ENCODE peak calls at places on chromosomes 7 and 10, in seven cellular contexts. B is stomach, M is esophagus muscularis mucosa, V is HepG2, L is upper lobe of left lung, G is sigmoid colon, D is H1. N is an unnamed sample. For H3K4me1, the result is how much of the 10 kb centered on the place peaks cover.

GRCh38 chr10:101444058-101444457 is 90.1 kb downstream of the BTRC start:
- DNase-seq in B (no peak), M (no peak), V (peak), L (no peak), G (no peak), D (no peak), N (no peak)

GRCh38 chr10:132893090-132893489 is 49.3 kb downstream of the CFAP46 start:
- DNase-seq in B (no peak), M (no peak), V (no peak), L (peak), G (peak), D (no peak), N (no peak)

GRCh38 chr10:27948191-27948590 is 50.7 kb downstream of the ODAD2 start:
- DNase-seq in B (no peak), M (no peak), V (no peak), L (no peak), G (no peak), D (no peak), N (no peak)

GRCh38 chr7:76300210-76300731 is 2.2 kb upstream of the HSPB1 start:
- DNase-seq in B (peak), M (no peak), V (peak), L (peak), G (no peak), D (no peak), N (no peak)

GRCh38 chr7:761101-761500 is 34.0 kb upstream of the PRKAR1B start:
- DNase-seq in B (no peak), M (no peak), V (no peak), L (no peak), G (no peak), D (no peak), N (no peak)

GRCh38 chr10:124512040-124512428 is 50.4 kb downstream of the LHPP start:
- DNase-seq in B (no peak), M (no peak), V (no peak), L (no peak), G (peak), D (no peak), N (no peak)

GRCh38 chr7:101838837-101839483 is 21.5 kb downstream of the CUX1 start:
- DNase-seq in B (no peak), M (no peak), V (no peak), L (peak), G (peak), D (no peak), N (no peak)

GRCh38 chr7:20624666-20625385 is 9.4 kb downstream of the ABCB5 start:
- DNase-seq in B (no peak), M (no peak), V (peak), L (no peak), G (no peak), D (no peak), N (no peak)

GRCh38 chr7:117728858-117729257 is 144.4 kb downstream of the CTTNBP2 start:
- DNase-seq in B (no peak), M (no peak), V (no peak), L (no peak), G (no peak), D (no peak), N (no peak)

GRCh38 chr7:120395526-120396019 is 122.6 kb downstream of the KCND2 start:
- DNase-seq in B (no peak), M (no peak), V (no peak), L (no peak), G (no peak), D (no peak), N (no peak)

GRCh38 chr7:112254166-112254565 is 47.7 kb downstream of the ZNF277 start:
- DNase-seq in B (no peak), M (no peak), V (no peak), L (no peak), G (no peak), D (no peak), N (no peak)

GRCh38 chr7:41010418-41010817 is 692.5 kb downstream of the INHBA start:
- DNase-seq in B (no peak), M (no peak), V (no peak), L (peak), G (peak), D (no peak), N (no peak)

GRCh38 chr7:51315393-51316261 is 982 bp downstream of the COBL start:
- DNase-seq in B (peak), M (no peak), V (peak), L (peak), G (peak), D (no peak), N (peak)

GRCh38 chr7:117323877-117324699 is 1.2 kb upstream of the WNT2 start:
- DNase-seq in B (no peak), M (no peak), V (no peak), L (peak), G (peak), D (no peak), N (peak)

GRCh38 chr7:148664319-148664718 is 34.4 kb upstream of the CUL1 start:
- DNase-seq in B (no peak), M (no peak), V (no peak), L (no peak), G (no peak), D (no peak), N (no peak)

GRCh38 chr10:14282271-14282670 is 48.5 kb downstream of the FRMD4A start:
- DNase-seq in B (no peak), M (peak), V (no peak), L (no peak), G (no peak), D (no peak), N (no peak)

GRCh38 chr7:81470724-81471379 is 299.0 kb downstream of the HGF start:
- DNase-seq in B (peak), M (no peak), V (no peak), L (no peak), G (no peak), D (no peak), N (no peak)

GRCh38 chr7:158024351-158024715 is 563.3 kb downstream of the PTPRN2 start:
- DNase-seq in B (no peak), M (no peak), V (no peak), L (no peak), G (peak), D (no peak), N (no peak)

GRCh38 chr7:1678571-1679325 is 8.7 kb downstream of the ELFN1 start:
- DNase-seq in B (peak), M (no peak), V (no peak), L (peak), G (peak), D (no peak), N (no peak)

GRCh38 chr10:104351919-104352318 is 1.7 kb upstream of the CFAP58 start:
- DNase-seq in B (no peak), M (no peak), V (no peak), L (no peak), G (no peak), D (no peak), N (no peak)

GRCh38 chr7:155230169-155230593 is 67.5 kb upstream of the INSIG1 start:
- DNase-seq in B (no peak), M (no peak), V (peak), L (no peak), G (peak), D (no peak), N (no peak)

DNA sequence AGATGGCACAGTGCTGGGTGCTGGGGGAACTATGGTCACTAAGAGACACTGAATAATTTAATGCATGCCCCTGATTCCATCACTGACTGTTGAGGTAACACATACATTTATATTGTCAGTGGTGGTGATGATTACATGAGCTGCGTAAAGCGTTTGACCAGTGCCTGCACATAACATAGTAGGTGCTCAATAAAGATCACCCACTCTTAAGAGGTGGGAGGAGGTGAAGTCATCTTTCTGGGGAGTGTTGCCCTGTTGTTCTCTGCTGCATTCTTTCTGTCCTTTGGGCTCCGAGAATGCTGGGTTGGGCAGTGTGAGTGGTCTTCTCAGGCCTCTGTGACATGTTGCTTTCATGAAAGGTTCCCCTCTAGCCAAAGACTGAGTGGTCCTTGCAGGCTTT is 68.0 kb downstream of the TCF7L2 start:
- DNase-seq in B (no peak), M (no peak), V (no peak), L (no peak), G (no peak), D (no peak), N (no peak)
- H3K4me1 ChIP-seq in B (half or more), M (under half), V (half or more), L (under half), G (half or more), D (under half), N (under half)

DNA sequence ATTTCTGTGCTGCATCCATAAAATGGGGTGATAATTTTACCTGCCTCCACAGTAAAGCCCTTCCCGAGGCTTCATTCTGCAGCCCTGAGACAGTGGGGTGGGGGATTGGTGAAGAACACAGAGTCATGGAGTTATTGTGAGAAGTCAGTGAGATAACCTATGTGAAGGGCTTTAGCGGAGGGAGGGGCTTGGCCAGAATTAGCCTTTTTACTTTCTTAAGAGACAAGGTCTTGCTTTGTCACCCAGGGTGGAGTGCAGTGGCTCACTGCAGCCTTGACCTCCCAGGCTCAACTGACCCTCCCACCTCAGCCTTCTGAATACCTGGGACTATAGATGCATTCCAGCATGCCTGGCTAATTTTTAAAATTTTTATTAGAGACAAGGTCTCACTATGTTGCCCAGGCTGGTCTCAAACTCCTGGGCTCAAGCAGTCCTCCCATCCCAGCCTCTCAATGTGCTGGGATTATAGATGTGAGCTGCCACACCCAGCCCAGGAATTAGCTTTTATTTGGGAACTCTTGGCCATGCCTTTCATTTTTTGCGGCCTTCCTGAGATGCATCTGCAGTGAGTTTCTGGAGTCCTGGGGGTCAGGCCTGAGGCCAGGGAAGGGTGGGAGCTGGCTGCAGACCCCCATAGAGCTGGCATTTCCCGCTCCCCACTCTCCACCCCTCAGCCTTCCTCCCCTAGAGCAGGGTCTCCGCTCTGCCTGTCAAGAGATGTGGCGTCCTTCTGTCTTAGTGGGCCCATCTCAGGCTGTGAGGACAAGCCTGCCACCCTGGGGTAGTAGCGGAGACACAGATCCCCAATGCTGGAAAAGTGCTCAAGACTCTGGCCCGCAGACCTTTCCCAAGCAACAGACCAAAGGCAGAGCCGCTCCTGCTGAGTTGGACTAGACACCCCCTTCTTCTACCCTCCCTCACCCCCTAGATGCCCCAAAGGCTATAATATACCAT is 77.0 kb downstream of the ZMIZ1 start:
- DNase-seq in B (no peak), M (no peak), V (no peak), L (no peak), G (no peak), D (no peak), N (no peak)
- H3K27ac ChIP-seq in B (peak), M (peak), V (no peak), L (peak), G (peak), D (peak), N (peak)

DNA sequence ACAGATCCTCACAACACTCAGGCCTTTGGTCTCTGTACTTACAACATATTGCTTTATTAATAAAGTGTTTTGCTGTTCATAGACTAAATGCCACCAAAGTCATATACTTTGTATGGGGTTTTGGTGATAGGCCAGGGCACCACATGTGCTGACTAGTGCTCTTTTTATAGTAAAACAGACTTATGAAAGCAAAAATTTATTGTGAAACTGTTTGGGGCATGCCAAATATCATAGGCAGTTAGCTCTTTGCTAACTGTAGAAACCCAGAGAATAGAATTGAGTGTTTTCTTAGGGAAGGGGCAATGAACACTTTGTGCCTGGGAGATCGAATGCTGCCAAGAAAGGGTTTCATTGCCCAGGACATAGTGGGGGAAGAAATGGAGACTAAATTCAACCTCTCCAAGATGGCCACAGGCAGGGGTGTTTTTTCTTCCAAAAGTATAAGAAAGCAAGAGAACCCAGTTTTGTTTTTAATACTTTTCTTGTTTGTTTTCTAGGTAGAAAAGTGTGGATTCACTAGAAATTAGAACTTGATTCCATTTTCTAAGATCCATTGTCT is 142.7 kb downstream of the TRIL start:
- DNase-seq in B (no peak), M (no peak), V (no peak), L (no peak), G (no peak), D (no peak), N (no peak)
- TF ChIP-seq EP300 in B (no peak), M (no peak), V (no peak), L (no peak), G (no peak), D (no peak), N (no peak)

GRCh38 chr7:92782855-92783254 is 53.5 kb downstream of the CDK6 start:
- DNase-seq in B (no peak), M (no peak), V (no peak), L (no peak), G (no peak), D (no peak), N (no peak)
- H3K4me1 ChIP-seq in B (half or more), M (half or more), V (under half), L (under half), G (under half), D (under half), N (under half)

DNA sequence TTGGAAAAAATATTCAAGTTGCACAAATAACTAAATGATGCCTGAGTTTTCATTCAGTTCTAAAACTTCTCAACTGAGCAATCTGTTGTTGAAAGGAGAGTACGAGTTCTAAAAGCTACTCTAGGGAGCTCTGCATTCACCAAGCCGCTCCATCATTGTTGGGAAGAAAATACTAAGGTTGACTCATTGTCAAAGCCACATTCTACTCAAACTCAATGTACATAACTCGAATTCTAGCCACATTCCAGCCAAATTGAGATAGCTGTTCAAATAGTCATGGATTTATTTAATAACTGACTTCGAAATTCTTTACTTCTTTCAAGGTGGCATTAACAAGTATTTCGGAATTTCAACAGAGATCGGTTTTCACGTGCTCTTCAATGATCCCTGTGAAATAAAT is 63.4 kb downstream of the KIAA1217 start:
- DNase-seq in B (no peak), M (no peak), V (peak), L (no peak), G (no peak), D (no peak), N (no peak)
- H3K27ac ChIP-seq in B (no peak), M (no peak), V (no peak), L (no peak), G (no peak), D (no peak), N (no peak)